ENCODE peak calls at places on chromosome 17, in five cellular contexts. U, H, J, Q and M are unnamed samples.

GRCh38 chr17:43380307-43380706 is 18.5 kb upstream of the ARL4D start:
- DNase-seq in U (no peak), H (no peak), J (no peak), Q (no peak), M (no peak)

GRCh38 chr17:1557355-1558095 is 5.1 kb downstream of the PITPNA start:
- DNase-seq in U (no peak), H (no peak), J (no peak), Q (no peak), M (no peak)

GRCh38 chr17:83124871-83125514 is 45.6 kb downstream of the METRNL start:
- DNase-seq in U (peak; percentile 64), H (peak; percentile 51), J (peak; percentile 38), Q (no peak), M (peak; percentile 63)

GRCh38 chr17:41967141-41967920 is 736 bp downstream of the CNP start:
- DNase-seq in U (no peak), H (peak; percentile 52), J (no peak), Q (no peak), M (no peak)

GRCh38 chr17:59846391-59847165 is 46.2 kb downstream of the TUBD1 start:
- DNase-seq in U (peak; percentile 77), H (peak; percentile 70), J (no peak), Q (no peak), M (no peak)

GRCh38 chr17:57889892-57890856 is 40.3 kb upstream of the MRPS23 start:
- DNase-seq in U (peak; percentile 96), H (peak; percentile 60), J (peak; percentile 86), Q (no peak), M (no peak)

GRCh38 chr17:29588561-29589411 is 662 bp downstream of the GIT1 start:
- DNase-seq in U (no peak), H (peak; percentile 69), J (no peak), Q (peak; percentile 66), M (no peak)

GRCh38 chr17:36889955-36890354 is 47.3 kb upstream of the LHX1 start:
- DNase-seq in U (no peak), H (no peak), J (no peak), Q (no peak), M (no peak)

GRCh38 chr17:58324409-58325288 is 3.9 kb downstream of the TSPOAP1 start:
- DNase-seq in U (no peak), H (no peak), J (no peak), Q (no peak), M (no peak)

GRCh38 chr17:1764274-1764673 is 2.4 kb downstream of the SERPINF1 start:
- DNase-seq in U (peak; percentile 90), H (peak; percentile 94), J (no peak), Q (peak; percentile 89), M (no peak)

GRCh38 chr17:74374786-74375185 is 7.5 kb downstream of the GPR142 start:
- DNase-seq in U (no peak), H (no peak), J (no peak), Q (no peak), M (no peak)

GRCh38 chr17:44219126-44219635 is 294 bp downstream of the UBTF start:
- DNase-seq in U (peak; percentile 78), H (peak; percentile 85), J (peak; percentile 78), Q (peak; percentile 83), M (peak; percentile 81)

GRCh38 chr17:38636054-38636453 is 30.3 kb upstream of the SRCIN1 start:
- DNase-seq in U (peak; percentile 20), H (peak; percentile 11), J (no peak), Q (no peak), M (no peak)

GRCh38 chr17:77096570-77097214 is 44.1 kb upstream of the SEC14L1 start:
- DNase-seq in U (no peak), H (no peak), J (no peak), Q (no peak), M (peak; percentile 28)

GRCh38 chr17:16027708-16028584 is 28.3 kb downstream of the TTC19 start:
- DNase-seq in U (no peak), H (no peak), J (peak; percentile 66), Q (no peak), M (no peak)

GRCh38 chr17:40121191-40121885 is 433 bp upstream of the MSL1 start:
- DNase-seq in U (no peak), H (peak; percentile 60), J (peak; percentile 59), Q (no peak), M (no peak)

GRCh38 chr17:58200024-58200633 is 7.6 kb downstream of the EPX start:
- DNase-seq in U (no peak), H (peak; percentile 72), J (peak; percentile 81), Q (peak; percentile 71), M (peak; percentile 39)

GRCh38 chr17:82237083-82237745 is 8.4 kb downstream of the SLC16A3 start:
- DNase-seq in U (peak; percentile 70), H (peak; percentile 55), J (no peak), Q (no peak), M (no peak)

GRCh38 chr17:54948380-54948779 is 20.1 kb downstream of the COX11 start:
- DNase-seq in U (no peak), H (no peak), J (peak; percentile 88), Q (no peak), M (no peak)

GRCh38 chr17:45096141-45096540 is 35.0 kb downstream of the NMT1 start:
- DNase-seq in U (no peak), H (no peak), J (no peak), Q (no peak), M (no peak)

GRCh38 chr17:59829217-59830006 is 63.3 kb downstream of the TUBD1 start:
- DNase-seq in U (no peak), H (peak; percentile 66), J (peak; percentile 88), Q (no peak), M (no peak)

GRCh38 chr17:40707720-40708119 is 4.2 kb upstream of the KRT24 start:
- DNase-seq in U (peak; percentile 75), H (peak; percentile 48), J (no peak), Q (no peak), M (no peak)

GRCh38 chr17:64411999-64412771 is 21.5 kb upstream of the PECAM1 start:
- DNase-seq in U (peak; percentile 79), H (peak; percentile 73), J (no peak), Q (no peak), M (peak; percentile 16)

GRCh38 chr17:64357191-64357981 is 33.3 kb downstream of the PECAM1 start:
- DNase-seq in U (peak; percentile 65), H (peak; percentile 63), J (peak; percentile 78), Q (no peak), M (no peak)

GRCh38 chr17:81991684-81992513 is 14.5 kb downstream of the ASPSCR1 start:
- DNase-seq in U (peak; percentile 85), H (peak; percentile 89), J (no peak), Q (no peak), M (no peak)

DNA sequence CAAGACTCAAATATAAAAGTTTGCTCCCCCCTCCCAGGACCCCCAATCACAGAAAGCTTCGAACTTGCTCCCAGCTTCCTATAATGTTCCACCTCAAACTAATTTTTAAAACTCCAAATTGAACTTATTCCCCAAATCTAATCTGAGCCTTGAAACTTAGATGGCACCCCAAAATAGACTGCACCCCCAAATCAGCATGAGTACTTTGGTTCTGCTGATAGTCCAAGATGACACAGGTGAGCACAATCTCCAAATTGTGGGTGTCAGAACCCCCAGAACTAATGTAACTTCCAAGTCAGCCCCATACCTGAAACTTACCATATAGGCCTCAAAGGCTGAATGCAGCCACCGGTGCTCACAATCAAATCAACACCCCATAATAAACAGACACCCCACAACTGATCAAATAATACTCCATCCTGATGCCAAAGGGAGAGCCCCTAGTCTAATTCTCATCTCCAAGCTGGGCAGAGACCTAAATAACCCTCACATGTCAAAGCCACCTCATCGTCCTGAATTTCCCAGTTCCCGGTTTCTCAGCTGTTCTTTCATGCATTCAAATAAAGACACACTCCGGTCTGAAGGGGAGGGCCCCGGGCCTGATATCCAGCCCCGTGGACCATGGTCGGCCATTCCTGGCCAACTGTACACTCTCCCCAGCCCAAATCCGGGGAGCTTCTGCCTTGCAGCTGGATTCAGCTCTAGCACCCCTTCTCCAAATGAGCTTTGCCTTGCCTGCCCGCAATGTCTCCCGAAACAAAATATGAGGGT is 1.8 kb upstream of the BCL6B start:
- DNase-seq in U (no peak), H (no peak), J (no peak), Q (no peak), M (no peak)
- H3K4me3 ChIP-seq in U (peak overlapping the region; percentile 29), H (no peak overlapping the region), J (no peak overlapping the region), Q (no peak overlapping the region), M (no peak overlapping the region)

DNA sequence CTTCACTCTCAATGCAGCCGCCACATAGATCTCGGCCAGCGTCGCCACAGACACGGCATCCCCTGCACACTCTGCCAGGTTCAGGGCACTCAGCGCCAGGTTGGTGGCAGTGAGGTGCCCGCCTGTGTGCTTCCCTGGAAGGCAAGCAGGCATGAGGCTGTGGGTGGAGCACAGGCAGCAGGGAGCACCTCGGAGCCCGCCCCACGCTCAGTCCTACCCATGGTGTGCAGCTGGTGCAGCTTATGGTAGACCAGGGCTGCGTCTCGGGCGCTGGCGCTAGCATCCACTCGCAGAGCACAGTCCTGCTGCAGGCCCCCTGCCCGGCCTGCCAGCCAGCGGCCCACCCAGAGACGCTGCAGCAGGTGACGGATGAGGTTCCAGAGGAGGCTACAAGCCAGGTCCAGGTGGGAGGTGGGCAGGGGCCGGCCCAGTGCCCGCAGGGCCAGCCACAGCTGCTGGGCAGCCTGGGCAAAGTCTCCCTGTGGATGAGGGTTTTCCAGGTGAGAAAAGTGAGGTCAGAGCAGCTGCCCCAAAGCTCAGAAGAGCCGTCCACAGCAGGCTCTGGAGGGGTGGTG is 20.5 kb downstream of the SREBF1 start:
- DNase-seq in U (no peak), H (no peak), J (no peak), Q (no peak), M (no peak)
- H3K27ac ChIP-seq in U (no peak overlapping the region), H (no peak overlapping the region), J (no peak overlapping the region), Q (no peak overlapping the region), M (no peak overlapping the region)

DNA sequence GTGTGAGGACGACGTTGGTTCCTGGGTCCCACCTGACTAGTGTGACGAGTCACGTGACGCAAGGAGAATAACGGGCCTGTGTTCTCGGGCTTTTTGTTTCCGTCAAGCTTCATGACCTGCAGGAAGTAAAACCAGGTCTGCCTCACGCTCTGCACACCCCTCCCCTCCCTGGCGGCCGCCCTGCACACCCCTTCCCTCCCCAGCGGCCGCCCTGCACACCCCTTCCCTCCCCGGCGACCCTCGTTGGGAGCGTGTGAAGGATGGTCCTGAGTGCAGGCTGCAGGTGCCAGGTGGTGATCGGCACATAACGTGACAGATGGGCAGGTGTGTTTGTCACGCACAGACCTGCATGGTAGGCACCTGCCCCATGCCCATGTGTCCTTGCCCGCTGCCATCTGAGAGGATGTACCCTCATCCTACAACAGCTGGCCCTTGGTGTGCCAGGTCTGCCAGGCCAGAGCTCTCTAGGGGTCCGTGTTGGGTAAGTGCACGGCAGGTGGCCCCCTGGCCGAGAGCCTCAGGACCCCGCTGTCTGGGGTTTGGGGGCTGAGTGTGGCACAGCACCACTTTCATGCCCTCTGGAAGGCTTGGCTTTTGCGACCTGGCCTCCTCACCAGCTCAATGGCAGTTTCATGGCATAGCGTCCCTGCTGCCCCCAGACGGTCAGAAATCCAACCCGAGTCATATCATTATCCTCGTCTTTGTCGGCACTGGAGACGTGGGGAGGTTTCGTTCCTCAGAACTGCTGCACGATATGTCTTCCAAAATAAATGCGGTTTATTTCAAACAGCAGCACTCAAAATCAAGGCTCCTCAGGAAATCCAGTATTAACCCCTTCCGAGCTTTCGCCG is 191.9 kb upstream of the CHMP6 start:
- DNase-seq in U (no peak), H (no peak), J (no peak), Q (no peak), M (no peak)
- H3K4me1 ChIP-seq in U (no peaks in the 10 kb centered on the region), H (peaks cover 9% of the 10 kb centered on the region), J (peaks cover under 1% of the 10 kb centered on the region), Q (no peaks in the 10 kb centered on the region), M (no peaks in the 10 kb centered on the region)

GRCh38 chr17:65537343-65537844 is 24.1 kb downstream of the AXIN2 start:
- DNase-seq in U (no peak), H (no peak), J (no peak), Q (no peak), M (no peak)
- H3K4me3 ChIP-seq in U (no peak overlapping the region), H (no peak overlapping the region), J (no peak overlapping the region), Q (no peak overlapping the region), M (no peak overlapping the region)